ENCODE peak calls at places on chromosomes 13 and 19, in six cellular contexts. W is suprapubic skin, G is HCT116, L is transverse colon, J is endothelial cell of umbilical vein, Z is breast epithelium. K is an unnamed sample.

GRCh38 chr19:15330801-15331418 is 1.4 kb downstream of the BRD4 start:
- DNase-seq in L (peak), W (no peak), G (no peak), Z (no peak), J (peak), K (no peak)

GRCh38 chr19:8000298-8001038 is 5.0 kb downstream of the ELAVL1 start:
- DNase-seq in Z (no peak), G (no peak), L (no peak), W (no peak), J (no peak), K (no peak)

GRCh38 chr13:79434578-79434977 is 28.5 kb upstream of the RBM26 start:
- DNase-seq in W (no peak), Z (no peak), G (no peak), J (peak), L (no peak), K (no peak)

GRCh38 chr13:99208185-99208584 is 7.5 kb downstream of the UBAC2 start:
- DNase-seq in G (no peak), Z (no peak), W (no peak), L (no peak), J (no peak), K (no peak)

GRCh38 chr19:17402982-17403855 is 2.2 kb downstream of the BST2 start:
- DNase-seq in G (no peak), J (peak), L (no peak), W (no peak), Z (no peak), K (no peak)

GRCh38 chr13:44271031-44271433 is 102.6 kb upstream of the SERP2 start:
- DNase-seq in J (no peak), L (no peak), W (no peak), G (no peak), Z (no peak), K (no peak)

GRCh38 chr19:29379257-29379986 is 146.4 kb upstream of the VSTM2B start:
- DNase-seq in J (no peak), G (no peak), W (peak), Z (peak), L (no peak), K (peak)

GRCh38 chr19:35352448-35353304 is 5.0 kb downstream of the FFAR1 start:
- DNase-seq in W (peak), J (peak), G (peak), L (peak), Z (peak), K (peak)

GRCh38 chr13:19782049-19782726 is 557 bp downstream of the PSPC1 start:
- DNase-seq in Z (peak), J (peak), W (peak), G (no peak), L (peak), K (peak)

GRCh38 chr13:27270594-27271520 is at the start of gene RASL11A:
- DNase-seq in L (peak), J (peak), Z (peak), W (peak), G (peak), K (peak)

GRCh38 chr13:52779028-52779612 is 39.5 kb upstream of the CNMD start:
- DNase-seq in L (no peak), G (no peak), W (no peak), J (no peak), Z (no peak), K (no peak)

GRCh38 chr13:33876716-33877394 is 58.9 kb downstream of the RFC3 start:
- DNase-seq in Z (no peak), W (no peak), L (no peak), J (no peak), G (no peak), K (no peak)

GRCh38 chr19:45451181-45451849 is 16.5 kb upstream of the FOSB start:
- DNase-seq in L (peak), Z (no peak), W (peak), G (no peak), J (peak), K (no peak)

GRCh38 chr13:25686831-25687495 is 315.2 kb downstream of the ATP8A2 start:
- DNase-seq in W (no peak), J (no peak), G (no peak), L (no peak), Z (no peak), K (no peak)

GRCh38 chr13:33479066-33479465 is 193.5 kb upstream of the STARD13 start:
- DNase-seq in Z (no peak), W (no peak), L (no peak), G (no peak), J (no peak), K (no peak)

GRCh38 chr19:3132971-3133792 is 2.7 kb upstream of the GNA15 start:
- DNase-seq in J (no peak), Z (no peak), L (peak), G (no peak), W (peak), K (no peak)

GRCh38 chr19:5694952-5695648 is 5.0 kb downstream of the RPL36 start:
- DNase-seq in G (no peak), L (no peak), Z (no peak), W (no peak), J (no peak), K (no peak)

GRCh38 chr19:46813570-46814358 is 25.4 kb upstream of the SLC1A5 start:
- DNase-seq in W (peak), J (peak), Z (peak), G (no peak), L (peak), K (peak)

GRCh38 chr19:2461751-2462634 is 5.2 kb upstream of the LMNB2 start:
- DNase-seq in Z (no peak), G (peak), J (peak), W (no peak), L (peak), K (peak)

GRCh38 chr19:30799854-30800755 is 427.9 kb downstream of the ZNF536 start:
- DNase-seq in J (no peak), W (no peak), G (no peak), L (peak), Z (no peak), K (peak)

GRCh38 chr13:42762917-42763316 is 18.5 kb upstream of the FAM216B start:
- DNase-seq in J (peak), Z (no peak), W (no peak), L (no peak), G (no peak), K (no peak)

GRCh38 chr19:53102186-53102585 is 1.0 kb downstream of the ZNF160 start:
- DNase-seq in Z (no peak), L (no peak), G (no peak), J (no peak), W (no peak), K (no peak)

GRCh38 chr19:22595918-22596341 is 38.2 kb upstream of the ZNF492 start:
- DNase-seq in J (no peak), W (no peak), Z (no peak), L (no peak), G (no peak), K (no peak)

GRCh38 chr19:45408830-45409593 is 2.6 kb downstream of the POLR1G start:
- DNase-seq in J (no peak), Z (no peak), W (no peak), L (no peak), G (no peak), K (no peak)

GRCh38 chr13:75687145-75687763 is 51.1 kb downstream of the LMO7 start:
- DNase-seq in L (no peak), W (no peak), G (peak), Z (no peak), J (peak), K (no peak)

GRCh38 chr13:87057807-87058520 is 613.2 kb upstream of the SLITRK5 start:
- DNase-seq in L (no peak), G (no peak), Z (no peak), W (no peak), J (no peak), K (no peak)

GRCh38 chr13:66657165-66657895 is 572.8 kb downstream of the PCDH9 start:
- DNase-seq in Z (peak), L (no peak), J (peak), G (peak), W (peak), K (no peak)

GRCh38 chr13:73767747-73768315 is 366.4 kb downstream of the KLF12 start:
- DNase-seq in Z (no peak), L (no peak), G (no peak), J (no peak), W (no peak), K (no peak)

GRCh38 chr19:42216653-42217521 is 590 bp downstream of the DEDD2 start:
- DNase-seq in Z (peak), W (peak), G (no peak), J (peak), L (peak), K (peak)

GRCh38 chr19:35046461-35046860 is 4.9 kb downstream of the HPN start:
- DNase-seq in W (no peak), L (no peak), J (no peak), Z (no peak), G (no peak), K (no peak)

GRCh38 chr19:869245-870177 is 10.0 kb downstream of the CFD start:
- DNase-seq in Z (no peak), G (peak), L (peak), J (peak), W (no peak), K (no peak)

GRCh38 chr13:98174995-98175394 is 2.1 kb downstream of the RNF113B start:
- DNase-seq in L (no peak), Z (no peak), J (no peak), W (no peak), G (no peak), K (no peak)

GRCh38 chr13:94186470-94186869 is 293.0 kb downstream of the DCT start:
- DNase-seq in Z (no peak), L (no peak), J (no peak), W (no peak), G (no peak), K (no peak)
- H3K27ac ChIP-seq in Z (no peak), L (no peak), J (no peak), W (no peak), G (no peak), K (no peak)

GRCh38 chr19:13908674-13909073 is 2.7 kb downstream of the CC2D1A start:
- DNase-seq in G (no peak), Z (no peak), J (no peak), W (no peak), L (no peak), K (no peak)

GRCh38 chr19:13914777-13915176 is 8.8 kb downstream of the CC2D1A start:
- DNase-seq in Z (no peak), W (no peak), J (no peak), G (no peak), L (no peak), K (no peak)

GRCh38 chr19:13909430-13909829 is 3.4 kb downstream of the CC2D1A start:
- DNase-seq in W (no peak), Z (no peak), G (no peak), J (no peak), L (peak), K (no peak)

GRCh38 chr19:13917888-13918406 is 11.9 kb downstream of the CC2D1A start:
- DNase-seq in Z (no peak), L (no peak), G (no peak), W (no peak), J (no peak), K (no peak)

GRCh38 chr19:13913352-13913751 is 7.4 kb downstream of the CC2D1A start:
- DNase-seq in G (no peak), J (no peak), W (no peak), Z (no peak), L (no peak), K (no peak)
- TF ChIP-seq POLR2AphosphoS5 in G (no peak), J (no peak), W (no peak), Z (no peak), L (no peak), K (no peak)

DNA sequence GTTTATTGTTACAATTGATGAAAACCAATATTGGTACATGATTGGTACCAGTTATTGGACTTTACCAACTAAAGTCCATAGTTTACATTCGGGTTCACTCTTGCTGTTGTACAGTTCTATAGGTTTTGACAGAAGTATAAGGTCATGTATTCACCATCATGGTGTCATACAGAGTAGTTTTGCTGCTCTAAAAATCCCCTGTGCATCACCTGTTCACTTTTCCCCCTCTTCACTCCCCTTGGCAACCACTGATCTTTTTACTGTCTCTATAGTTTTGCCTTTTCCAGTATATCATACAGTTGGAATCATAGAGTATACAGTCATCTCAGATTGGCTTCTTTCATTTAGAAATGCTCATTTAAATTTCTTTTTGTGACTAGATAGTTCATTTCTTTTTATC is 51.2 kb upstream of the MED4 start:
- DNase-seq in G (no peak), W (no peak), J (no peak), L (no peak), Z (no peak), K (no peak)
- TF ChIP-seq POLR2A in G (no peak), W (no peak), J (no peak), L (no peak), Z (no peak), K (no peak)

GRCh38 chr19:18666304-18666703 is 17.2 kb upstream of the CRTC1 start:
- DNase-seq in W (no peak), L (no peak), J (no peak), G (no peak), Z (no peak), K (no peak)
- H3K27ac ChIP-seq in W (no peak), L (peak), J (no peak), G (no peak), Z (no peak), K (no peak)

DNA sequence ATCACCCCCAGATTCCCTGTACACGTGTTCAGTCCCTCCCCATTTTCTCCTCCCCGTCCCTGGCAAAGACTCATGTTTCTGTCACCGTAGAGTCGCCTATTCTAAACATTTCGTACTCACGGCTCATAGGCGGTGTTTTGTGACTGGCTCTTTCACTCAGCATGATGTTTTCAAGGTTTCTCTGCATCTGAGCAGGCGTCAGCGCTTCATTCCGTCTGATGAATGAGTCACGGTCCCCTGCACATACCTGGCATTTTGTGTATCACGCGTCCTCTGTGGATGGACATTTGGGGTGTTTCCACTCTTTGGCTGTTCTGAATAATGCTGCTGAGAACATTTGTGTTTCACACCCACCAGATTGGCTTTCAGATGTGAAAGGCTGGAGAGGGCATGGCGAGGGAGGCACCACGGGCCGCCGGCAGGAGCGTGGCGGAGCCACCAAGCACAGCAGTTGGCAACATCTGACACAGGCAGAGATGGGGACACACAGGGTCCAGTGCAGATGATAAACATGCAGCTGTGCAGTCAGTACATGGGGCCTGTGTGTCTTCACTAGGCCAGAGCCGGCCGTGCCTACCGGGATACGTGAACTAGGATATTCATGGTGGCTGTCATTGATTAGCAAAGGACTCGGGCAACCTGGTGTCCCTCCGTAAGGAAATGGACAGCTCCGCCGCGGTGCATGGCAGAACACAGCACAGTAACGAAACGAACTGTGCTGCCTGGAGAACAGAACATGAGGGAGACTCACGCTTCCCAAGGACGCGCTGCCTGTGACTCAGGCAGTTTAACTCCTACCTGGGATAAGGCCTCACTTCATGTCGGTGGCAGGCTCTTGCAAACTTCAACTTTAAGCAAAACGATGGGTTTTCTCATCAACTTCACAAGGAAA is 117.2 kb downstream of the ATP11A start:
- DNase-seq in L (no peak), G (no peak), Z (no peak), J (no peak), W (no peak), K (no peak)
- TF ChIP-seq POLR2AphosphoS5 in L (no peak), G (no peak), Z (no peak), J (no peak), W (no peak), K (no peak)

GRCh38 chr13:109595466-109595865 is 190.9 kb downstream of the IRS2 start:
- DNase-seq in G (no peak), J (no peak), W (no peak), Z (no peak), L (no peak), K (no peak)

GRCh38 chr13:109587689-109588088 is 198.7 kb downstream of the IRS2 start:
- DNase-seq in Z (no peak), W (no peak), G (no peak), L (no peak), J (no peak), K (no peak)

GRCh38 chr13:109593230-109593629 is 193.2 kb downstream of the IRS2 start:
- DNase-seq in J (no peak), L (no peak), Z (no peak), G (no peak), W (no peak), K (no peak)

GRCh38 chr13:109592776-109593175 is 193.6 kb downstream of the IRS2 start:
- DNase-seq in L (no peak), W (no peak), Z (no peak), J (no peak), G (no peak), K (no peak)
- TF ChIP-seq POLR2A in L (no peak), W (no peak), Z (no peak), J (no peak), G (no peak), K (no peak)

DNA sequence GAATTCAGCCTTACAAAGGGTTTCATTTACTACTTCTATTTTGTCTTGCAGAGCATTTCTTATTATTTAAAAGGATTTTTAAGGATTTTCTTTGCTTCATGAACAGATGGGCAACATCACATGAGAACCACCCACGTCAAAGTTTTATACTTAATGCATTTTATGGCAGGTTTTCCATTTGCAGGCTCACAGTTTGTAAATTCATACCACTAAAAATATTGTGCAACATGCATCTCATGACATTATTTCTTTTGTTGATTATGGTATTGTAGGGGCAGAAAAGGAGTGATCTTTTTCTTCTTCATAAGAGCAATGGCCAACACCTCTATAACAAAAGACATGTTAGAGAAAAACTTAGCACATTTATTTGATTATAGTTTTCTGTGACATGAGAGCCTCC is 554.0 kb upstream of the SPRY2 start:
- DNase-seq in G (no peak), W (no peak), Z (no peak), L (no peak), J (no peak), K (no peak)
- H3K27ac ChIP-seq in G (no peak), W (no peak), Z (no peak), L (no peak), J (no peak), K (no peak)

GRCh38 chr19:44207126-44207803 is 5.1 kb upstream of the ZNF227 start:
- DNase-seq in L (peak), G (peak), Z (peak), J (peak), W (peak), K (peak)
- TF ChIP-seq POLR2AphosphoS5 in L (peak), G (peak), Z (peak), J (peak), W (peak), K (peak)

DNA sequence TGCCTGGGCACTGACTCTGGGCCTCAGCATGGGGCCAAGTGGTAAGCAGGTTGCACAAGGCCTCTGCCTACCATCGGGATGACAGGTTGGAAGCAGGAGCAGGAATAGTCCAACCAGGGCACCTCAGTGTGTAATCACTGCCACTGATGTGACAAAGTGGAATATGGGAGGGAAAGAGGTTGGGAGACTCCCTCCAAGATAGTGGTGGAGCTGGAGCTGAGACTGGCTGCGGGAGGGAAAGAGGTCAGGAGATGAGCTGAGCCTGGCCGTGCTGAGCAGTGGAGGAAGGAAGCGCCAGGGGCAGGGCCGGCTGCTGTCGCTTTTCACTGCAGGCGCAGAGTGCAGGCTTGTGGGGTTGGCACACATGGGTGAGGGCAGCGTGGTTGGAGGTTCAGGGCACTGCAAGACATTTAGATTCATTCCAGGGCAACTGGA is 6.8 kb downstream of the UPF3A start:
- DNase-seq in J (no peak), G (no peak), Z (no peak), W (peak), L (no peak), K (peak)
- TF ChIP-seq POLR2A in J (no peak), G (no peak), Z (no peak), W (no peak), L (no peak), K (no peak)

K was measured in spleen.